ENCODE peak calls at places on chromosome 6, in six cellular contexts. Y, L, G, J, H and A are unnamed samples.

GRCh38 chr6:158655569-158656450 is 6.0 kb downstream of the SYTL3 start:
- DNase-seq in Y (no peak), L (no peak), H (no peak), J (no peak), G (no peak), A (no peak)

GRCh38 chr6:142944126-142945066 is 580 bp downstream of the HIVEP2 start:
- DNase-seq in J (peak), L (peak), Y (peak), H (peak), G (peak), A (peak)

GRCh38 chr6:78639505-78640110 is 227.7 kb upstream of the IRAK1BP1 start:
- DNase-seq in H (no peak), J (no peak), Y (no peak), L (no peak), G (no peak), A (no peak)

GRCh38 chr6:7215140-7215539 is 97.9 kb downstream of the SSR1 start:
- DNase-seq in Y (no peak), G (no peak), L (no peak), H (no peak), J (no peak), A (no peak)

GRCh38 chr6:170058878-170059485 is 231.9 kb downstream of the DLL1 start:
- DNase-seq in H (no peak), J (no peak), L (peak), G (no peak), Y (no peak), A (no peak)

GRCh38 chr6:161215193-161215592 is 58.7 kb downstream of the AGPAT4 start:
- DNase-seq in G (peak), Y (no peak), J (no peak), L (no peak), H (no peak), A (no peak)

GRCh38 chr6:104952911-104953409 is 3.9 kb upstream of the LIN28B start:
- DNase-seq in J (no peak), H (peak), Y (no peak), G (no peak), L (no peak), A (no peak)

GRCh38 chr6:14638932-14639875 is 521.6 kb downstream of the CD83 start:
- DNase-seq in G (peak), Y (no peak), J (no peak), L (peak), H (peak), A (peak)

GRCh38 chr6:73180718-73181619 is 44.3 kb downstream of the KHDC1L start:
- DNase-seq in G (peak), J (peak), Y (peak), L (no peak), H (peak), A (peak)

GRCh38 chr6:129215916-129216525 is 333.1 kb downstream of the LAMA2 start:
- DNase-seq in L (no peak), J (no peak), Y (no peak), G (no peak), H (no peak), A (no peak)

GRCh38 chr6:105120570-105120969 is 59.2 kb downstream of the POPDC3 start:
- DNase-seq in J (no peak), Y (no peak), G (no peak), H (no peak), L (no peak), A (no peak)

GRCh38 chr6:168226095-168226781 is 93.3 kb downstream of the DACT2 start:
- DNase-seq in L (no peak), H (no peak), Y (no peak), J (no peak), G (no peak), A (no peak)

GRCh38 chr6:117498159-117498558 is 15.7 kb downstream of the DCBLD1 start:
- DNase-seq in Y (no peak), H (no peak), L (no peak), G (peak), J (no peak), A (peak)

GRCh38 chr6:106688177-106688951 is 59.0 kb downstream of the QRSL1 start:
- DNase-seq in J (no peak), H (no peak), L (no peak), Y (no peak), G (no peak), A (no peak)